ENCODE peak calls at places on chromosomes 2 and 18, in four cellular contexts. X, H, M and G are unnamed samples.
A peak's percentile ranks its signal among the peaks of the same experiment; 100 is the strongest.

GRCh38 chr2:63667132-63667531 is 78.4 kb downstream of the MDH1 start:
- DNase-seq in X (no peak), H (no peak), M (no peak), G (no peak)

GRCh38 chr2:33583194-33583938 is 15.7 kb downstream of the FAM98A start:
- DNase-seq in X (no peak), H (peak; percentile 36), M (peak; percentile 35), G (no peak)

GRCh38 chr2:55842009-55842408 is 81.6 kb downstream of the EFEMP1 start:
- DNase-seq in X (no peak), H (no peak), M (no peak), G (no peak)

GRCh38 chr18:35466815-35467623 is 30.7 kb downstream of the INO80C start:
- DNase-seq in X (no peak), H (no peak), M (no peak), G (no peak)

GRCh38 chr2:232363784-232364615 is 14.6 kb upstream of the ALPP start:
- DNase-seq in X (no peak), H (no peak), M (no peak), G (no peak)

GRCh38 chr18:27413495-27414401 is 228.6 kb upstream of the CHST9 start:
- DNase-seq in X (no peak), H (no peak), M (no peak), G (no peak)

GRCh38 chr18:58716046-58716766 is 44.9 kb downstream of the MALT1 start:
- DNase-seq in X (no peak), H (no peak), M (no peak), G (no peak)

GRCh38 chr18:24923138-24923537 is 428.8 kb downstream of the ZNF521 start:
- DNase-seq in X (no peak), H (no peak), M (no peak), G (no peak)

GRCh38 chr2:150426315-150426714 is 61.2 kb downstream of the RND3 start:
- DNase-seq in X (no peak), H (no peak), M (no peak), G (no peak)

GRCh38 chr2:203758841-203759691 is 52.6 kb downstream of the CD28 start:
- DNase-seq in X (no peak), H (peak; percentile 36), M (no peak), G (no peak)

GRCh38 chr2:112728029-112728362 is 7.2 kb downstream of the NT5DC4 start:
- DNase-seq in X (no peak), H (no peak), M (peak; percentile 47), G (no peak)

GRCh38 chr18:49651033-49651432 is 89.2 kb downstream of the LIPG start:
- DNase-seq in X (no peak), H (no peak), M (no peak), G (no peak)

GRCh38 chr18:2846638-2847340 is at the start of gene EMILIN2:
- DNase-seq in X (no peak), H (no peak), M (peak; percentile 70), G (no peak)

GRCh38 chr2:187329586-187329985 is 118.5 kb downstream of the CALCRL start:
- DNase-seq in X (no peak), H (no peak), M (no peak), G (no peak)

GRCh38 chr2:156112323-156112722 is 220.2 kb downstream of the NR4A2 start:
- DNase-seq in X (no peak), H (no peak), M (no peak), G (no peak)

GRCh38 chr2:187310696-187311095 is 137.4 kb downstream of the CALCRL start:
- DNase-seq in X (no peak), H (no peak), M (no peak), G (no peak)

GRCh38 chr18:63476666-63477065 is at the start of gene SERPINB5:
- DNase-seq in X (peak; percentile 69), H (no peak), M (no peak), G (no peak)

GRCh38 chr2:173831312-173832229 is 133.6 kb downstream of the SP3 start:
- DNase-seq in X (no peak), H (no peak), M (no peak), G (no peak)

GRCh38 chr2:112154246-112155110 is 16.3 kb downstream of the FBLN7 start:
- DNase-seq in X (no peak), H (no peak), M (no peak), G (no peak)

GRCh38 chr18:47928466-47928865 is 2.0 kb downstream of the SMAD2 start:
- DNase-seq in X (no peak), H (no peak), M (no peak), G (no peak)

GRCh38 chr18:48049757-48050156 is 119.3 kb upstream of the SMAD2 start:
- DNase-seq in X (no peak), H (no peak), M (no peak), G (no peak)

DNA sequence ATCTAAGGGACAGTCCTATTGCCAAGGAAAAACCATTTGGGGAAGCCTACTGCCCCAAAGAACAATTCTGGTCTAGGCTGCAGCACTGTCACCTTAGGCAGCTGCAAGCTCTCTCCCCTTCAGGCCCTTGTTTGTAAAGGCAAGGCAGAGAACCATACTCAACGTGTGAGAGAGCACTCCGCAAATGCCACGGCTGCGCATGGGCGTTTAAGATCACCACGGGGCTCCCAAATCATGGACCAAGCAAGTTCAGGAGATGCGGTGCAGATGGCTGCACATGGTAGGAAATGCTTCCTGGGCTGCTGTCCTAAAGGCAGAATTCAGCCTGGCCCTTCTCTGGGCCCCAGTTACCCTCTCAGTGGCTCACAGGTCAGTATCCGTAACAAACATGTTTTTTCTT is 15.5 kb downstream of the ERFE start:
- DNase-seq in X (no peak), H (no peak), M (no peak), G (no peak)
- TF ChIP-seq TCF7L2 in X (no peak), H (no peak), M (no peak), G (no peak)

GRCh38 chr2:192151848-192152247 is 42.9 kb downstream of the TMEFF2 start:
- DNase-seq in X (no peak), H (no peak), M (no peak), G (no peak)
- TF ChIP-seq TCF7L2 in X (no peak), H (no peak), M (no peak), G (no peak)

DNA sequence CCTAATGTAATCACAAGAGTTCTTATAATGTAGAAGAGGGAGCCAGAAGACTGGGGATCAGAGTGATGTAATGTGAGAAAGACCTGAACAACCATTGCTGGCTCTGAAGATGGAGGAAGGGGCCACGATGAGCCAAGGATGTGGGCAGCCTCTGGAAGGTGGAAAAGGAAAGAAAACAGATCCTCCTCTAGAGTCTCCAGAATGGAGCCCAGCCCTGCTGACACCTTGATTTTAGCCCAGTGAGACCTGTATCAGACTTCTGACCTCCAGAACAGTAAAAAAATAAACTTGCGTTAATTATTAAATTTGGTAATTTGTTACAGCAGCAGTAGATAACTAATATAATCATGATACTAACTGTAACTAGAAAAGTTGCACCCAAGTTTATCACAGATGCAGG is 3.1 kb downstream of the RBKS start:
- DNase-seq in X (no peak), H (no peak), M (no peak), G (no peak)
- TF ChIP-seq TCF7L2 in X (no peak), H (no peak), M (no peak), G (no peak)

DNA sequence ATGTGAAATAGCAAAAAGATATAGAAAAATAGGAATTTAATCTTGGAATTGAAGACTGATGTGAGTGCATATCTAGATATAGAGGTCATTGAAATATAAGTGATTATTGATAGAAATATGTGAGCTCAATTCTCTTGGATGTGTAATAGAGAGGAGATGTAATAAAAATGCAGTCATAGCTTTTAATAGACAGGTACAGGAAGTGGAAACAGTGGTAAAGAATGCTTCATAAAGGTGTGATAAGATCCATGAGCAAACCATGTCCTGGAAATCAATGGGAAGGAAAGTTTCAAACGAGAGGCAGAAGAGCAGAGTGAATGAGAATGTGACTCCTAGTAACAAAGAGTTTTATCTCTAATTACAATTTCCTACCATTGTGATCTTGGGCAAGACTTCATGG is 634.7 kb upstream of the ZNF804A start:
- DNase-seq in X (no peak), H (no peak), M (no peak), G (no peak)
- TF ChIP-seq TCF7L2 in X (no peak), H (no peak), M (no peak), G (no peak)

GRCh38 chr2:116718451-116718850 is 1096.0 kb upstream of the DDX18 start:
- DNase-seq in X (no peak), H (no peak), M (no peak), G (no peak)

GRCh38 chr2:116719841-116720240 is 1094.7 kb upstream of the DDX18 start:
- DNase-seq in X (no peak), H (no peak), M (no peak), G (peak; percentile 41)

GRCh38 chr2:116716038-116716437 is 1098.5 kb upstream of the DDX18 start:
- DNase-seq in X (no peak), H (no peak), M (no peak), G (no peak)

DNA sequence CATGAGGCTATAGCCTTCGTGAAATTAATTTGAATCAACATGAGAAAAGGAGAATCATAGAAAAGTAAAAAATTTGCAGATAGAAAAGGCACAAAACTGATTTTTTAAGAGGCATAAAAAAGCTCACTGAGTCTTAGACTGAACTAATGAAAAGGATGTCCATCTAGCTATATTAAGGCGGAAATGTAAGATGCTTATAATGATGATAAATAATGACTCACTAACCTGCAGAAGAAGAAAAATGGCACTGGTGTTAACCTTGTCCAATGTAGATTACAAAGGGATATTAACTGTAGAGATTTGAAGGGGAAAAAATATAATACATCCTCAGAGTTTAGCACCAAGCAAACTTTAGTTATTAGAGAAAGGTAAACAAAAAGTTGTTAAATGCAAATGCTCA is 1098.0 kb upstream of the DDX18 start:
- DNase-seq in X (no peak), H (no peak), M (no peak), G (no peak)
- TF ChIP-seq TCF7L2 in X (no peak), H (no peak), M (no peak), G (no peak)

GRCh38 chr2:37343537-37344434 is 644 bp upstream of the QPCT start:
- DNase-seq in X (no peak), H (peak; percentile 54), M (no peak), G (no peak)

GRCh38 chr2:37337636-37338280 is 6.7 kb upstream of the QPCT start:
- DNase-seq in X (no peak), H (no peak), M (no peak), G (no peak)

GRCh38 chr2:37342636-37343211 is 1.7 kb upstream of the QPCT start:
- DNase-seq in X (no peak), H (no peak), M (no peak), G (no peak)

GRCh38 chr2:37338933-37339332 is 5.5 kb upstream of the QPCT start:
- DNase-seq in X (no peak), H (no peak), M (no peak), G (no peak)

GRCh38 chr2:37340637-37341036 is 3.8 kb upstream of the QPCT start:
- DNase-seq in X (no peak), H (no peak), M (no peak), G (no peak)
- TF ChIP-seq TCF7L2 in X (no peak), H (no peak), M (no peak), G (no peak)

DNA sequence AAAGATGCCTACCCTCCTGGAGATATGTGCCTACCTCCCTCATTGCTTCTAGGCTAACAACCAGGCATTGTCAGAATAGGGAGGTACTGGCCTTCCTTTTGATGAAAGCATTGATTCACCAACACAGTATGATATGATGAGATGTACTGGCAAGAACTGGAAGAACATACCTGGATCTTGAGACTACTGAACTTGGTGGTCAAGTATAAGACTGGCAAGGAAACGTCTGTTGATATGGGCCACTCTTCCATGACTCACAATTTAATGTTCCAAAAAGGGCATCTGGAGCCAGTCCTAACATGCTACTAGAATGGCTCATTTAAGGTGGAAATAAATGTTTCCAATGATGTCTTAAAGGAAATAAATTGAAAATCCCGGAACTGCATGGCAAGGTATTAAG is 18.1 kb downstream of the DTNB start:
- DNase-seq in X (no peak), H (no peak), M (no peak), G (no peak)
- TF ChIP-seq TCF7L2 in X (no peak), H (no peak), M (no peak), G (no peak)